ENCODE peak calls at places on chromosome 7, in ten cellular contexts. X, E, N, M, Z, I, V, P, J and S are unnamed samples.

GRCh38 chr7:108026647-108027046 is 23.7 kb upstream of the LAMB1 start:
- DNase-seq in X (no peak), E (no peak), N (no peak), M (no peak), Z (no peak), I (peak), V (peak), P (no peak), J (no peak), S (no peak)

GRCh38 chr7:129188372-129188891 is at the start of gene SMO:
- DNase-seq in X (no peak), E (no peak), N (peak), M (peak), Z (peak), I (peak), V (peak), P (no peak), J (no peak), S (no peak)

GRCh38 chr7:94338921-94339371 is 55.7 kb upstream of the COL1A2 start:
- DNase-seq in X (no peak), E (no peak), N (no peak), M (no peak), Z (no peak), I (peak), V (peak), P (no peak), J (no peak), S (peak)

GRCh38 chr7:22572937-22573336 is 72.9 kb upstream of the STEAP1B start:
- DNase-seq in X (no peak), E (peak), N (peak), M (no peak), Z (no peak), I (no peak), V (peak), P (no peak), J (no peak), S (peak)

GRCh38 chr7:28625446-28625845 is 213.1 kb downstream of the CREB5 start:
- DNase-seq in X (no peak), E (no peak), N (no peak), M (no peak), Z (no peak), I (no peak), V (no peak), P (no peak), J (no peak), S (no peak)

GRCh38 chr7:29239638-29240037 is 45.1 kb downstream of the CHN2 start:
- DNase-seq in X (no peak), E (no peak), N (peak), M (no peak), Z (no peak), I (no peak), V (peak), P (no peak), J (no peak), S (no peak)

GRCh38 chr7:116395125-116395791 is 104.3 kb upstream of the CAV2 start:
- DNase-seq in X (no peak), E (peak), N (peak), M (no peak), Z (no peak), I (peak), V (peak), P (no peak), J (no peak), S (peak)

GRCh38 chr7:132504851-132505250 is 71.4 kb downstream of the PLXNA4 start:
- DNase-seq in X (no peak), E (no peak), N (no peak), M (no peak), Z (no peak), I (no peak), V (no peak), P (no peak), J (no peak), S (no peak)

GRCh38 chr7:132614428-132615076 is 38.3 kb upstream of the PLXNA4 start:
- DNase-seq in X (no peak), E (no peak), N (no peak), M (peak), Z (peak), I (peak), V (peak), P (peak), J (no peak), S (no peak)

GRCh38 chr7:618539-619355 is 99.1 kb upstream of the PDGFA start:
- DNase-seq in X (no peak), E (no peak), N (no peak), M (no peak), Z (peak), I (no peak), V (no peak), P (no peak), J (peak), S (no peak)

GRCh38 chr7:68958571-68958970 is 639.7 kb upstream of the AUTS2 start:
- DNase-seq in X (no peak), E (no peak), N (no peak), M (no peak), Z (no peak), I (no peak), V (no peak), P (no peak), J (no peak), S (no peak)

GRCh38 chr7:101140339-101140699 is 13.4 kb downstream of the SERPINE1 start:
- DNase-seq in X (no peak), E (no peak), N (no peak), M (no peak), Z (no peak), I (no peak), V (peak), P (no peak), J (no peak), S (no peak)

GRCh38 chr7:101137651-101138148 is 10.8 kb downstream of the SERPINE1 start:
- DNase-seq in X (no peak), E (no peak), N (no peak), M (no peak), Z (no peak), I (no peak), V (peak), P (no peak), J (no peak), S (no peak)

GRCh38 chr7:101138149-101138870 is 11.4 kb downstream of the SERPINE1 start:
- DNase-seq in X (peak), E (peak), N (peak), M (peak), Z (peak), I (peak), V (peak), P (peak), J (peak), S (peak)

GRCh38 chr7:101140746-101141382 is 13.4 kb upstream of the AP1S1 start:
- DNase-seq in X (no peak), E (no peak), N (no peak), M (no peak), Z (no peak), I (no peak), V (no peak), P (no peak), J (no peak), S (no peak)
- H3K27ac ChIP-seq in X (no peak), E (no peak), N (peak), M (no peak), Z (no peak), I (no peak), V (peak), P (no peak), J (no peak), S (peak)

GRCh38 chr7:109259151-109259550 is 689.5 kb downstream of the DNAJB9 start:
- DNase-seq in X (no peak), E (no peak), N (no peak), M (no peak), Z (no peak), I (no peak), V (no peak), P (no peak), J (no peak), S (no peak)
- H3K27ac ChIP-seq in X (no peak), E (no peak), N (no peak), M (no peak), Z (no peak), I (no peak), V (no peak), P (no peak), J (no peak), S (no peak)

DNA sequence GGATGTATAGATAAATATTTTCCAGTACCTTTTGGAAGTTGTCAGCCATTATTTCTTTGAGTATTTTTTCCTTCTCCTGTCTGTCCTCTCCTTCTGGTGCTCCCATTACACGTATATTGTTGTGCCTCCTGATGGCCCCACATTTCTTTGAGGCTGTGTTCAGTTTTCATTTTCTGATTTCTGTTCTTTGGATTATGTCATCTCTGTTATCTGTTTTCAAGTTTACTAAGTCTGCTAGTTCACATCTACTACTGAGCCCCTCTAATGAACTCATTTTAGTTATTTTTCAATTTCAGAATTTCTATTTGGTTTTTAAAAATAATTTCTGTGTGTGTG is 16.3 kb downstream of the RBM33 start:
- DNase-seq in X (no peak), E (no peak), N (no peak), M (no peak), Z (no peak), I (no peak), V (no peak), P (no peak), J (no peak), S (no peak)
- H3K27ac ChIP-seq in X (no peak), E (no peak), N (no peak), M (no peak), Z (no peak), I (no peak), V (no peak), P (no peak), J (no peak), S (no peak)

DNA sequence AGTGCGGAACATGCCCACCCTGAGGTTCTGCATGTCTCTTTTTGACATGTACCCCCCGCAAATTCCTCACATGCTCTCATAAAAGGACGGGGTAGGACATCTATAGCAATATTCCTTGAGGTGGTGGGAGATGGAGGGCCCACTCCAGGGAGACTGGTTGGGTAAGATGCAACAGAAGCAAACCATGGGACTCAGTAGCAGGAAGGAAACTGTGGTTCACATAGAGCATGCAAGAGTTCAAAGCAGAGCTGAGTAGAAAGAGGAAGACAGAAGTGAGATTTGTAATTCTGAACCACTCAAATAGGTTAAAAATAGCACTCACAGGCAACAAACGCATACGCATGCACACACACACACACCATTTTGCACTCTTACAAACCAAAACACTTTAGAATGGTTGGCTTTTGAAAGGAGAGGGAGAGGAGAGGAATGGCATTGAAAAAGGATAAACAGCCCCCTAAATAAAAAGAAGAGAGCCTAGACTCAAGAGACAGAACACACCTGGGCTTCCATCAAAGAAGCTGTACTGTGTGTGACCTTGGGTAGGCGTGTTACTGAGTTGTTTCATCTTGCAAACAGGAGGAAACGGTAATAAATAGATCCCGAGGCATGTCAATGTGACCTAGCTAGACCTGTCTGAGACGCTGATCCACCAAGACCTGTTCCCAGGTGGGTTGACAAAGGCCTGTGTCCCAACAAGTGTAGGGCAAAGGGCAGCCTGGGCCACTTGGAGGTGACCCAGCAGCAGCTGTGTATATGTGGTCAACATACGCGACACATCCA is 77.6 kb upstream of the LRRC4 start:
- DNase-seq in X (no peak), E (no peak), N (no peak), M (no peak), Z (no peak), I (no peak), V (no peak), P (no peak), J (peak), S (no peak)
- H3K27ac ChIP-seq in X (no peak), E (no peak), N (no peak), M (no peak), Z (no peak), I (no peak), V (no peak), P (no peak), J (peak), S (no peak)

DNA sequence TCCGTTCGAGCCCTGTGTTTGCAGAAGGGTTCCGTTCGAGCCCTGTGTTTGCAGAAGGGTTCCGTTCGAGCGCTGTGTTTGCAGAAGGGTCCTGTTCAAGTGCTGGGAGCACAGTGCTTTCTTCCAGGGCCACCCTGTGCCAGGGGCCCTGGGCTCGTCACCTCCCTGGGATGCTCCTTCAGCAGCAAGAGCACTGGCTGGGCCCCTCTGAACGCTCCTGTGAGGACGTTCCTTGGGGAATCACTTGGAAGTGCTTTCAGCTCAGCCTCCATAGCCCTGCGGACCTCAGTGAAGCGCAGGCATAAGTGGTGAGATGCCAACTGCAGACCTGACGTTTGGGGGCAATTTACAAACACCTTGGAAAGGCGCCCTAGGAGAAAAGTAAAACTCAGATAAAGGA is 103.6 kb downstream of the DYNC2I1 start:
- DNase-seq in X (no peak), E (no peak), N (no peak), M (no peak), Z (no peak), I (no peak), V (no peak), P (no peak), J (no peak), S (no peak)
- H3K27ac ChIP-seq in X (no peak), E (no peak), N (no peak), M (no peak), Z (no peak), I (no peak), V (no peak), P (no peak), J (no peak), S (no peak)